ENCODE peak calls at places on chromosome 1, in six cellular contexts. T, K, L, D, I and Z are unnamed samples.

GRCh38 chr1:110918016-110918415 is 45.1 kb downstream of the CD53 start:
- DNase-seq in T (no peak), K (no peak), L (no peak), D (no peak), I (no peak), Z (no peak)

GRCh38 chr1:53475661-53476060 is 16.5 kb downstream of the DMRTB1 start:
- DNase-seq in T (no peak), K (peak; percentile 21), L (no peak), D (no peak), I (no peak), Z (no peak)

GRCh38 chr1:45854724-45855123 is 51.3 kb downstream of the MAST2 start:
- DNase-seq in T (no peak), K (peak; percentile 63), L (no peak), D (no peak), I (no peak), Z (no peak)

GRCh38 chr1:94332516-94332915 is 85.7 kb upstream of the ABCD3 start:
- DNase-seq in T (no peak), K (no peak), L (no peak), D (no peak), I (no peak), Z (no peak)

GRCh38 chr1:247829651-247830050 is 5.7 kb upstream of the OR14A16 start:
- DNase-seq in T (no peak), K (no peak), L (no peak), D (no peak), I (no peak), Z (no peak)

GRCh38 chr1:21811875-21812305 is at the start of gene LDLRAD2:
- DNase-seq in T (no peak), K (peak; percentile 45), L (no peak), D (no peak), I (no peak), Z (no peak)

GRCh38 chr1:155002479-155003226 is at the start of gene ZBTB7B:
- DNase-seq in T (no peak), K (peak; percentile 77), L (peak; percentile 59), D (no peak), I (no peak), Z (no peak)

GRCh38 chr1:201140941-201141260 is 13.4 kb downstream of the TMEM9 start:
- DNase-seq in T (no peak), K (no peak), L (no peak), D (no peak), I (no peak), Z (no peak)

GRCh38 chr1:203686091-203686632 is 59.5 kb downstream of the ATP2B4 start:
- DNase-seq in T (no peak), K (no peak), L (peak; percentile 61), D (no peak), I (no peak), Z (no peak)

GRCh38 chr1:59438058-59438560 is 141.2 kb downstream of the FGGY start:
- DNase-seq in T (no peak), K (no peak), L (no peak), D (no peak), I (no peak), Z (no peak)